ENCODE peak calls at places on chromosomes 2 and 18, in ten cellular contexts. One of them, this sample, is unnamed.

GRCh38 chr2:7627587-7627986 is 710.4 kb downstream of the RNF144A start:
- DNase-seq in sigmoid colon: no peak
- DNase-seq in spleen: no peak
- DNase-seq in CD8-positive, alpha-beta memory T cell: no peak
- DNase-seq in astrocyte: peak; percentile 51
- DNase-seq in iPS DF 6.9: no peak
- DNase-seq in mammary epithelial cell: peak; percentile 24
- DNase-seq in kidney: no peak
- DNase-seq in astrocyte of the spinal cord: peak; percentile 29
- DNase-seq in thyroid gland: no peak
- DNase-seq in this sample: no peak

GRCh38 chr18:13565228-13565627 is 161.1 kb downstream of the FAM210A start:
- DNase-seq in sigmoid colon: no peak
- DNase-seq in spleen: no peak
- DNase-seq in CD8-positive, alpha-beta memory T cell: no peak
- DNase-seq in astrocyte: no peak
- DNase-seq in iPS DF 6.9: no peak
- DNase-seq in mammary epithelial cell: no peak
- DNase-seq in kidney: no peak
- DNase-seq in astrocyte of the spinal cord: no peak
- DNase-seq in thyroid gland: peak; percentile 47
- DNase-seq in this sample: no peak

GRCh38 chr2:18752022-18752493 is 162.7 kb upstream of the NT5C1B start:
- DNase-seq in sigmoid colon: no peak
- DNase-seq in spleen: no peak
- DNase-seq in CD8-positive, alpha-beta memory T cell: no peak
- DNase-seq in astrocyte: no peak
- DNase-seq in iPS DF 6.9: no peak
- DNase-seq in mammary epithelial cell: no peak
- DNase-seq in kidney: no peak
- DNase-seq in astrocyte of the spinal cord: peak; percentile 64
- DNase-seq in thyroid gland: no peak
- DNase-seq in this sample: no peak

GRCh38 chr2:232478571-232479340 is 8.9 kb downstream of the ECEL1 start:
- DNase-seq in sigmoid colon: peak; percentile 53
- DNase-seq in spleen: peak; percentile 70
- DNase-seq in CD8-positive, alpha-beta memory T cell: no peak
- DNase-seq in astrocyte: no peak
- DNase-seq in iPS DF 6.9: no peak
- DNase-seq in mammary epithelial cell: no peak
- DNase-seq in kidney: peak; percentile 65
- DNase-seq in astrocyte of the spinal cord: no peak
- DNase-seq in thyroid gland: peak; percentile 34
- DNase-seq in this sample: no peak

GRCh38 chr2:26470601-26471260 is 7.2 kb downstream of the OTOF start:
- DNase-seq in sigmoid colon: no peak
- DNase-seq in spleen: peak; percentile 61
- DNase-seq in CD8-positive, alpha-beta memory T cell: no peak
- DNase-seq in astrocyte: no peak
- DNase-seq in iPS DF 6.9: no peak
- DNase-seq in mammary epithelial cell: no peak
- DNase-seq in kidney: no peak
- DNase-seq in astrocyte of the spinal cord: no peak
- DNase-seq in thyroid gland: no peak
- DNase-seq in this sample: no peak

GRCh38 chr2:69742170-69742952 is 427 bp downstream of the ANXA4 start:
- DNase-seq in sigmoid colon: peak; percentile 68
- DNase-seq in spleen: no peak
- DNase-seq in CD8-positive, alpha-beta memory T cell: no peak
- DNase-seq in astrocyte: no peak
- DNase-seq in iPS DF 6.9: no peak
- DNase-seq in mammary epithelial cell: peak; percentile 24
- DNase-seq in kidney: peak; percentile 71
- DNase-seq in astrocyte of the spinal cord: peak; percentile 36
- DNase-seq in thyroid gland: no peak
- DNase-seq in this sample: peak; percentile 46

GRCh38 chr18:75441921-75442320 is 14.4 kb upstream of the SMIM21 start:
- DNase-seq in sigmoid colon: no peak
- DNase-seq in spleen: no peak
- DNase-seq in CD8-positive, alpha-beta memory T cell: no peak
- DNase-seq in astrocyte: no peak
- DNase-seq in iPS DF 6.9: no peak
- DNase-seq in mammary epithelial cell: no peak
- DNase-seq in kidney: no peak
- DNase-seq in astrocyte of the spinal cord: peak; percentile 45
- DNase-seq in thyroid gland: no peak
- DNase-seq in this sample: no peak

GRCh38 chr18:60883594-60883993 is 449.6 kb upstream of the CDH20 start:
- DNase-seq in sigmoid colon: no peak
- DNase-seq in spleen: no peak
- DNase-seq in CD8-positive, alpha-beta memory T cell: no peak
- DNase-seq in astrocyte: no peak
- DNase-seq in iPS DF 6.9: no peak
- DNase-seq in mammary epithelial cell: no peak
- DNase-seq in kidney: no peak
- DNase-seq in astrocyte of the spinal cord: no peak
- DNase-seq in thyroid gland: no peak
- DNase-seq in this sample: no peak

GRCh38 chr2:15729709-15730544 is 138.3 kb downstream of the DDX1 start:
- DNase-seq in sigmoid colon: no peak
- DNase-seq in spleen: no peak
- DNase-seq in CD8-positive, alpha-beta memory T cell: no peak
- DNase-seq in astrocyte: peak; percentile 18
- DNase-seq in iPS DF 6.9: no peak
- DNase-seq in mammary epithelial cell: no peak
- DNase-seq in kidney: no peak
- DNase-seq in astrocyte of the spinal cord: no peak
- DNase-seq in thyroid gland: no peak
- DNase-seq in this sample: no peak

GRCh38 chr2:152065945-152066344 is 32.9 kb downstream of the CACNB4 start:
- DNase-seq in sigmoid colon: no peak
- DNase-seq in spleen: no peak
- DNase-seq in CD8-positive, alpha-beta memory T cell: no peak
- DNase-seq in astrocyte: no peak
- DNase-seq in iPS DF 6.9: no peak
- DNase-seq in mammary epithelial cell: no peak
- DNase-seq in kidney: no peak
- DNase-seq in astrocyte of the spinal cord: no peak
- DNase-seq in thyroid gland: no peak
- DNase-seq in this sample: no peak

GRCh38 chr18:40048886-40049650 is 1906.0 kb upstream of the PIK3C3 start:
- DNase-seq in sigmoid colon: no peak
- DNase-seq in spleen: no peak
- DNase-seq in CD8-positive, alpha-beta memory T cell: no peak
- DNase-seq in astrocyte: no peak
- DNase-seq in iPS DF 6.9: no peak
- DNase-seq in mammary epithelial cell: no peak
- DNase-seq in kidney: no peak
- DNase-seq in astrocyte of the spinal cord: no peak
- DNase-seq in thyroid gland: no peak
- DNase-seq in this sample: no peak

GRCh38 chr2:216281316-216281715 is 91.0 kb downstream of the MARCHF4 start:
- DNase-seq in sigmoid colon: no peak
- DNase-seq in spleen: no peak
- DNase-seq in CD8-positive, alpha-beta memory T cell: no peak
- DNase-seq in astrocyte: no peak
- DNase-seq in iPS DF 6.9: no peak
- DNase-seq in mammary epithelial cell: no peak
- DNase-seq in kidney: no peak
- DNase-seq in astrocyte of the spinal cord: no peak
- DNase-seq in thyroid gland: no peak
- DNase-seq in this sample: no peak

GRCh38 chr2:158841839-158842238 is 46.7 kb downstream of the DAPL1 start:
- DNase-seq in sigmoid colon: no peak
- DNase-seq in spleen: no peak
- DNase-seq in CD8-positive, alpha-beta memory T cell: no peak
- DNase-seq in astrocyte: peak; percentile 69
- DNase-seq in iPS DF 6.9: no peak
- DNase-seq in mammary epithelial cell: no peak
- DNase-seq in kidney: no peak
- DNase-seq in astrocyte of the spinal cord: peak; percentile 52
- DNase-seq in thyroid gland: no peak
- DNase-seq in this sample: no peak

GRCh38 chr18:9516437-9517064 is 41.2 kb downstream of the RALBP1 start:
- DNase-seq in sigmoid colon: no peak
- DNase-seq in spleen: no peak
- DNase-seq in CD8-positive, alpha-beta memory T cell: peak; percentile 42
- DNase-seq in astrocyte: peak; percentile 14
- DNase-seq in iPS DF 6.9: no peak
- DNase-seq in mammary epithelial cell: peak; percentile 33
- DNase-seq in kidney: no peak
- DNase-seq in astrocyte of the spinal cord: peak; percentile 55
- DNase-seq in thyroid gland: no peak
- DNase-seq in this sample: no peak

GRCh38 chr2:214128040-214128439 is 282.8 kb upstream of the VWC2L start:
- DNase-seq in sigmoid colon: no peak
- DNase-seq in spleen: no peak
- DNase-seq in CD8-positive, alpha-beta memory T cell: no peak
- DNase-seq in astrocyte: no peak
- DNase-seq in iPS DF 6.9: no peak
- DNase-seq in mammary epithelial cell: no peak
- DNase-seq in kidney: no peak
- DNase-seq in astrocyte of the spinal cord: no peak
- DNase-seq in thyroid gland: no peak
- DNase-seq in this sample: no peak
- H3K4me3 ChIP-seq in sigmoid colon: no peak overlapping the region
- H3K4me3 ChIP-seq in spleen: no peak overlapping the region
- H3K4me3 ChIP-seq in CD8-positive, alpha-beta memory T cell: no peak overlapping the region
- H3K4me3 ChIP-seq in astrocyte: no peak overlapping the region
- H3K4me3 ChIP-seq in iPS DF 6.9: no peak overlapping the region
- H3K4me3 ChIP-seq in mammary epithelial cell: no peak overlapping the region
- H3K4me3 ChIP-seq in kidney: no peak overlapping the region
- H3K4me3 ChIP-seq in astrocyte of the spinal cord: no peak overlapping the region
- H3K4me3 ChIP-seq in thyroid gland: no peak overlapping the region
- H3K4me3 ChIP-seq in this sample: no peak overlapping the region

GRCh38 chr2:45272549-45273245 is 263.4 kb upstream of the SIX2 start:
- DNase-seq in sigmoid colon: no peak
- DNase-seq in spleen: no peak
- DNase-seq in CD8-positive, alpha-beta memory T cell: no peak
- DNase-seq in astrocyte: no peak
- DNase-seq in iPS DF 6.9: no peak
- DNase-seq in mammary epithelial cell: no peak
- DNase-seq in kidney: no peak
- DNase-seq in astrocyte of the spinal cord: no peak
- DNase-seq in thyroid gland: no peak
- DNase-seq in this sample: no peak

GRCh38 chr2:45275235-45275805 is 266.1 kb upstream of the SIX2 start:
- DNase-seq in sigmoid colon: peak; percentile 24
- DNase-seq in spleen: no peak
- DNase-seq in CD8-positive, alpha-beta memory T cell: no peak
- DNase-seq in astrocyte: peak; percentile 30
- DNase-seq in iPS DF 6.9: no peak
- DNase-seq in mammary epithelial cell: peak; percentile 73
- DNase-seq in kidney: no peak
- DNase-seq in astrocyte of the spinal cord: peak; percentile 52
- DNase-seq in thyroid gland: no peak
- DNase-seq in this sample: no peak

GRCh38 chr2:45275806-45276205 is 266.6 kb upstream of the SIX2 start:
- DNase-seq in sigmoid colon: no peak
- DNase-seq in spleen: no peak
- DNase-seq in CD8-positive, alpha-beta memory T cell: no peak
- DNase-seq in astrocyte: no peak
- DNase-seq in iPS DF 6.9: no peak
- DNase-seq in mammary epithelial cell: peak; percentile 77
- DNase-seq in kidney: no peak
- DNase-seq in astrocyte of the spinal cord: no peak
- DNase-seq in thyroid gland: no peak
- DNase-seq in this sample: no peak

GRCh38 chr2:45274190-45274926 is 265.1 kb upstream of the SIX2 start:
- DNase-seq in sigmoid colon: peak; percentile 6
- DNase-seq in spleen: no peak
- DNase-seq in CD8-positive, alpha-beta memory T cell: no peak
- DNase-seq in astrocyte: no peak
- DNase-seq in iPS DF 6.9: no peak
- DNase-seq in mammary epithelial cell: no peak
- DNase-seq in kidney: no peak
- DNase-seq in astrocyte of the spinal cord: no peak
- DNase-seq in thyroid gland: peak; percentile 11
- DNase-seq in this sample: no peak

GRCh38 chr2:45273412-45274189 is 264.3 kb upstream of the SIX2 start:
- DNase-seq in sigmoid colon: no peak
- DNase-seq in spleen: no peak
- DNase-seq in CD8-positive, alpha-beta memory T cell: no peak
- DNase-seq in astrocyte: no peak
- DNase-seq in iPS DF 6.9: no peak
- DNase-seq in mammary epithelial cell: no peak
- DNase-seq in kidney: no peak
- DNase-seq in astrocyte of the spinal cord: no peak
- DNase-seq in thyroid gland: no peak
- DNase-seq in this sample: no peak
- H3K4me3 ChIP-seq in sigmoid colon: no peak overlapping the region
- H3K4me3 ChIP-seq in spleen: no peak overlapping the region
- H3K4me3 ChIP-seq in CD8-positive, alpha-beta memory T cell: no peak overlapping the region
- H3K4me3 ChIP-seq in astrocyte: no peak overlapping the region
- H3K4me3 ChIP-seq in iPS DF 6.9: no peak overlapping the region
- H3K4me3 ChIP-seq in mammary epithelial cell: no peak overlapping the region
- H3K4me3 ChIP-seq in kidney: no peak overlapping the region
- H3K4me3 ChIP-seq in astrocyte of the spinal cord: no peak overlapping the region
- H3K4me3 ChIP-seq in thyroid gland: no peak overlapping the region
- H3K4me3 ChIP-seq in this sample: no peak overlapping the region

DNA sequence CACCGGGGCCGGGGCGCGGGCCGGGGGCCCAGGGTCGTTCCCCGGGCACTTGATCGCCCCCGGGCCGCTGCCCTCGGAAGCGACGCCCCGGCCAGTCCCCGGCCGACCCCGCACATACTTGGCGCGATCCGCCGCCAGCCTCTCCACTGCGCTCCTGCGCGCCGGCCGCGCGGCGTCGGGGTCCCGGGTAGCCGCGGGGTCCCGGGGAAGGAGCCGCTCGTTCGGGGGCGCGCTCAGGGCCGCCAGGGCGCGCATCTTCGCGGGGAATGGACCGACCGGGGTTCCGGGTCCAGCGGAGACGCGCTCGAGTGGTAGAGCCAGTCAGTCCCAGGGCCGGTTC is 204 bp downstream of the FAM110C start:
- DNase-seq in sigmoid colon: no peak
- DNase-seq in spleen: no peak
- DNase-seq in CD8-positive, alpha-beta memory T cell: no peak
- DNase-seq in astrocyte: no peak
- DNase-seq in iPS DF 6.9: no peak
- DNase-seq in mammary epithelial cell: no peak
- DNase-seq in kidney: no peak
- DNase-seq in astrocyte of the spinal cord: no peak
- DNase-seq in thyroid gland: no peak
- DNase-seq in this sample: no peak
- H3K4me3 ChIP-seq in sigmoid colon: peak overlapping the region; percentile 58
- H3K4me3 ChIP-seq in spleen: peak overlapping the region; percentile 42
- H3K4me3 ChIP-seq in CD8-positive, alpha-beta memory T cell: peak overlapping the region; percentile 16
- H3K4me3 ChIP-seq in astrocyte: no peak overlapping the region
- H3K4me3 ChIP-seq in iPS DF 6.9: peak overlapping the region; percentile 88
- H3K4me3 ChIP-seq in mammary epithelial cell: peak overlapping the region; percentile 84
- H3K4me3 ChIP-seq in kidney: peak overlapping the region; percentile 73
- H3K4me3 ChIP-seq in astrocyte of the spinal cord: no peak overlapping the region
- H3K4me3 ChIP-seq in thyroid gland: peak overlapping the region; percentile 52
- H3K4me3 ChIP-seq in this sample: peak overlapping the region; percentile 62

DNA sequence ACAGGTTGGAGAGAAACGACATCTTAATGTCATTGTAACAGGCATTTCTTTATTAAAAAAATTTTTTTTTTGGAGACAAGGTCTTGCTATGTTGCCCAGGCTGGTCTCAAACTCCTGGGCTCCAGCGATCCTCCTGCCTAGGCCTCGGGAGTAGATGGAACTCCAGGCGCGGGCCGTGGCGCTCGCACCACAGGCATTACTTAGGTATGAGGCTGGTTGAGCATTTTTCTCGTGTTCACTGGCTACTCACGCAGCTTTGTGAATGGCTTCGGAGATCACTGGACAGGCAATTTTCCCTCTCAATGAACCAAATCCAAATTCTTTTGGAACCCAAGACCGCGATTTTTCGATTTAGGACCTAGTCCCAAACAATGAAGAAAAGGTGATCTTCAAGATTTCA is 800 bp upstream of the TCF7L1 start:
- DNase-seq in sigmoid colon: no peak
- DNase-seq in spleen: no peak
- DNase-seq in CD8-positive, alpha-beta memory T cell: no peak
- DNase-seq in astrocyte: peak; percentile 44
- DNase-seq in iPS DF 6.9: no peak
- DNase-seq in mammary epithelial cell: no peak
- DNase-seq in kidney: no peak
- DNase-seq in astrocyte of the spinal cord: no peak
- DNase-seq in thyroid gland: peak; percentile 8
- DNase-seq in this sample: no peak
- H3K4me3 ChIP-seq in sigmoid colon: peak overlapping the region; percentile 95
- H3K4me3 ChIP-seq in spleen: peak overlapping the region; percentile 49
- H3K4me3 ChIP-seq in CD8-positive, alpha-beta memory T cell: no peak overlapping the region
- H3K4me3 ChIP-seq in astrocyte: peak overlapping the region; percentile 71
- H3K4me3 ChIP-seq in iPS DF 6.9: peak overlapping the region; percentile 95
- H3K4me3 ChIP-seq in mammary epithelial cell: peak overlapping the region; percentile 89
- H3K4me3 ChIP-seq in kidney: peak overlapping the region; percentile 62
- H3K4me3 ChIP-seq in astrocyte of the spinal cord: peak overlapping the region; percentile 62
- H3K4me3 ChIP-seq in thyroid gland: peak overlapping the region; percentile 35
- H3K4me3 ChIP-seq in this sample: peak overlapping the region; percentile 37